ENCODE peak calls at places on chromosomes 4 and X, in ten cellular contexts. I is stimulated activated naive B cell treated with anti-CD40 and anti-IgM and Interleukin-4, amounts not matched to agents 10 μg/mL and 1 μg/mL and 100 μg/mL, for 72 hours; X is stimulated activated naive CD8-positive, alpha-beta T cell treated with anti-CD3 and anti-CD28 coated beads, Interleukin-15, amount 100 ng/mL, for 72 hours; Z is T-helper 17 cell; T is CD4-positive, alpha-beta T cell; C is CD8-positive, alpha-beta T cell; F is sciatic nerve; G is lung; R is activated CD8-positive, alpha-beta memory T cell treated with anti-CD3 and anti-CD28 coated beads, Interleukin-2, amount 10 ng/mL, durations not matched to agents 7 days and 5 days; B is activated CD4-positive, alpha-beta T cell treated with anti-CD3 and anti-CD28 coated beads for 36 hours. Y is an unnamed sample.

GRCh38 chr4:8352368-8353157 is 83.0 kb downstream of the HTRA3 start:
- ATAC-seq in Z (no peak), F (peak; percentile 60), R (no peak), X (no peak), B (no peak), G (peak; percentile 15), I (no peak), T (no peak), C (no peak), Y (no peak)

GRCh38 chrX:11239230-11239629 is 54.0 kb upstream of the AMELX start:
- ATAC-seq in G (no peak), R (no peak), I (no peak), T (no peak), X (no peak), B (peak; percentile 55), Z (no peak), C (no peak), F (no peak), Y (peak; percentile 90)

GRCh38 chr4:2006956-2007653 is 1.7 kb downstream of the NELFA start:
- ATAC-seq in I (no peak), X (no peak), Z (no peak), C (no peak), G (no peak), B (no peak), R (no peak), T (no peak), F (no peak), Y (no peak)

GRCh38 chrX:135977611-135978010 is 3.8 kb upstream of the MMGT1 start:
- ATAC-seq in R (no peak), B (no peak), I (no peak), X (no peak), T (no peak), G (no peak), Z (no peak), C (no peak), F (no peak), Y (no peak)

GRCh38 chr4:1975880-1976279 is 32.9 kb downstream of the NELFA start:
- ATAC-seq in I (no peak), T (no peak), R (no peak), G (no peak), C (no peak), F (no peak), Z (no peak), X (no peak), B (no peak), Y (no peak)

GRCh38 chr4:137735561-137736104 is 203.3 kb upstream of the PCDH18 start:
- ATAC-seq in C (no peak), X (no peak), T (no peak), B (no peak), Z (no peak), R (no peak), G (no peak), F (peak; percentile 84), I (no peak), Y (no peak)

GRCh38 chr4:17336986-17337385 is 174.9 kb downstream of the QDPR start:
- ATAC-seq in Z (peak; percentile 21), R (peak; percentile 3), C (peak; percentile 28), G (no peak), I (no peak), T (peak; percentile 33), F (no peak), B (peak; percentile 55), X (peak; percentile 28), Y (no peak)

GRCh38 chr4:188002751-188003150 is 7.2 kb downstream of the ZFP42 start:
- ATAC-seq in R (no peak), T (no peak), Z (no peak), B (no peak), C (no peak), G (no peak), F (no peak), I (no peak), X (no peak), Y (no peak)

GRCh38 chr4:148245015-148245414 is 197.2 kb downstream of the NR3C2 start:
- ATAC-seq in Z (no peak), G (no peak), F (no peak), T (no peak), R (no peak), B (no peak), X (no peak), I (no peak), C (no peak), Y (no peak)

GRCh38 chrX:154717824-154718223 is 33.1 kb downstream of the GAB3 start:
- ATAC-seq in F (peak; percentile 40), R (no peak), C (no peak), G (no peak), Z (peak; percentile 29), X (no peak), I (no peak), T (no peak), B (no peak), Y (peak; percentile 42)

GRCh38 chr4:119307606-119308005 is 14.3 kb downstream of the FABP2 start:
- ATAC-seq in C (no peak), R (no peak), T (no peak), B (no peak), Z (no peak), F (no peak), X (no peak), I (no peak), G (no peak), Y (no peak)

GRCh38 chr4:6763330-6763851 is 19.1 kb upstream of the KIAA0232 start:
- ATAC-seq in F (peak; percentile 45), I (no peak), B (no peak), X (no peak), R (no peak), G (no peak), T (no peak), C (peak; percentile 36), Z (no peak), Y (no peak)

GRCh38 chr4:102007959-102008425 is 217.5 kb downstream of the BANK1 start:
- ATAC-seq in Z (peak; percentile 14), X (peak; percentile 96), I (peak; percentile 100), F (no peak), C (no peak), B (peak; percentile 95), G (no peak), T (no peak), R (no peak), Y (no peak)

GRCh38 chr4:3715251-3716033 is 50.7 kb upstream of the ADRA2C start:
- ATAC-seq in X (no peak), T (no peak), Z (no peak), B (no peak), F (no peak), C (no peak), G (no peak), I (no peak), R (no peak), Y (no peak)

GRCh38 chr4:5827108-5828004 is 65.5 kb downstream of the CRMP1 start:
- ATAC-seq in F (peak; percentile 61), R (peak; percentile 40), G (no peak), C (no peak), Z (no peak), T (no peak), X (no peak), B (no peak), I (no peak), Y (no peak)

GRCh38 chr4:115781528-115782146 is 668.2 kb upstream of the NDST4 start:
- ATAC-seq in C (no peak), R (no peak), G (no peak), B (no peak), T (no peak), I (peak; percentile 36), X (no peak), Z (no peak), F (peak; percentile 49), Y (no peak)

GRCh38 chrX:130878350-130879341 is 24.4 kb downstream of the ENOX2 start:
- ATAC-seq in I (no peak), X (no peak), R (no peak), T (no peak), C (no peak), Z (no peak), B (no peak), G (no peak), F (no peak), Y (peak; percentile 91)

GRCh38 chr4:8586671-8587468 is 5.7 kb upstream of the CPZ start:
- ATAC-seq in I (peak; percentile 27), T (no peak), F (no peak), Z (no peak), R (no peak), G (no peak), C (no peak), B (no peak), X (no peak), Y (no peak)

GRCh38 chr4:173433447-173433846 is 34.5 kb upstream of the SCRG1 start:
- ATAC-seq in I (peak; percentile 70), T (no peak), R (no peak), F (no peak), Z (no peak), B (no peak), C (no peak), G (no peak), X (no peak), Y (no peak)

GRCh38 chrX:17154001-17154400 is 207.5 kb downstream of the REPS2 start:
- ATAC-seq in X (no peak), Z (no peak), T (no peak), F (no peak), C (no peak), B (no peak), R (no peak), I (no peak), G (no peak), Y (no peak)

GRCh38 chrX:111123125-111123524 is 27.1 kb downstream of the PAK3 start:
- ATAC-seq in Z (peak; percentile 48), C (no peak), F (no peak), B (peak; percentile 60), I (no peak), X (peak; percentile 40), T (no peak), G (no peak), R (peak; percentile 78), Y (no peak)